ENCODE peak calls at places on chromosomes 2 and 18, in five cellular contexts. K, V, A, F and D are unnamed samples.

GRCh38 chr2:64543006-64543697 is 19.0 kb downstream of the AFTPH start:
- DNase-seq in V (no peak), K (no peak), A (peak; percentile 44), F (no peak), D (no peak)

GRCh38 chr2:20471902-20472559 is 25.2 kb downstream of the RHOB start:
- DNase-seq in A (no peak), V (no peak), F (no peak), K (no peak), D (no peak)

GRCh38 chr2:207503234-207503633 is 26.5 kb upstream of the CREB1 start:
- DNase-seq in A (peak; percentile 92), K (no peak), F (no peak), V (no peak), D (no peak)

GRCh38 chr2:71223767-71224333 is 3.1 kb downstream of the PAIP2B start:
- DNase-seq in F (no peak), V (peak; percentile 48), K (no peak), A (peak; percentile 54), D (peak; percentile 41)

GRCh38 chr18:62788111-62788510 is 72.8 kb downstream of the PHLPP1 start:
- DNase-seq in V (no peak), F (no peak), A (no peak), K (no peak), D (no peak)

GRCh38 chr2:692349-692748 is 15.1 kb upstream of the TMEM18 start:
- DNase-seq in K (no peak), A (no peak), V (no peak), F (no peak), D (no peak)

GRCh38 chr2:26473796-26474195 is 4.1 kb downstream of the OTOF start:
- DNase-seq in A (no peak), K (no peak), V (no peak), F (no peak), D (no peak)

GRCh38 chr2:98269830-98270229 is 76.4 kb upstream of the CNGA3 start:
- DNase-seq in A (peak; percentile 22), V (no peak), F (no peak), K (no peak), D (no peak)

GRCh38 chr2:20490300-20491181 is 43.7 kb downstream of the RHOB start:
- DNase-seq in V (no peak), F (peak; percentile 39), K (no peak), A (peak; percentile 77), D (no peak)

GRCh38 chr2:42967959-42968674 is 175.7 kb upstream of the HAAO start:
- DNase-seq in F (peak; percentile 81), V (peak; percentile 51), A (peak; percentile 83), K (no peak), D (no peak)

GRCh38 chr2:224366269-224366668 is 35.6 kb downstream of the FAM124B start:
- DNase-seq in F (no peak), A (no peak), K (no peak), V (no peak), D (no peak)